ENCODE peak calls at places on chromosomes 7 and 10, in ten cellular contexts. One of them, this sample, is unnamed.

GRCh38 chr10:73338801-73339368 is 19.8 kb downstream of the CFAP70 start:
- DNase-seq in stomach: no peak
- DNase-seq in transverse colon: no peak
- DNase-seq in sigmoid colon: no peak
- DNase-seq in esophagus muscularis mucosa: no peak
- DNase-seq in HepG2: no peak
- DNase-seq in SK-N-SH: no peak
- DNase-seq in H1: no peak
- DNase-seq in K562: no peak
- DNase-seq in suprapubic skin: no peak
- DNase-seq in this sample: no peak

GRCh38 chr10:122499012-122499411 is 37.7 kb downstream of the HTRA1 start:
- DNase-seq in stomach: no peak
- DNase-seq in transverse colon: no peak
- DNase-seq in sigmoid colon: no peak
- DNase-seq in esophagus muscularis mucosa: no peak
- DNase-seq in HepG2: no peak
- DNase-seq in SK-N-SH: no peak
- DNase-seq in H1: no peak
- DNase-seq in K562: no peak
- DNase-seq in suprapubic skin: no peak
- DNase-seq in this sample: no peak

GRCh38 chr7:977326-978048 is 2.1 kb upstream of the COX19 start:
- DNase-seq in stomach: peak
- DNase-seq in transverse colon: peak
- DNase-seq in sigmoid colon: no peak
- DNase-seq in esophagus muscularis mucosa: no peak
- DNase-seq in HepG2: peak
- DNase-seq in SK-N-SH: no peak
- DNase-seq in H1: no peak
- DNase-seq in K562: no peak
- DNase-seq in suprapubic skin: no peak
- DNase-seq in this sample: peak

GRCh38 chr7:36894190-36894589 is 169.9 kb upstream of the AOAH start:
- DNase-seq in stomach: no peak
- DNase-seq in transverse colon: no peak
- DNase-seq in sigmoid colon: no peak
- DNase-seq in esophagus muscularis mucosa: no peak
- DNase-seq in HepG2: no peak
- DNase-seq in SK-N-SH: no peak
- DNase-seq in H1: no peak
- DNase-seq in K562: no peak
- DNase-seq in suprapubic skin: no peak
- DNase-seq in this sample: peak

GRCh38 chr7:108972009-108972408 is 402.3 kb downstream of the DNAJB9 start:
- DNase-seq in stomach: peak
- DNase-seq in transverse colon: no peak
- DNase-seq in sigmoid colon: no peak
- DNase-seq in esophagus muscularis mucosa: no peak
- DNase-seq in HepG2: no peak
- DNase-seq in SK-N-SH: no peak
- DNase-seq in H1: no peak
- DNase-seq in K562: no peak
- DNase-seq in suprapubic skin: no peak
- DNase-seq in this sample: no peak

GRCh38 chr7:29080803-29081202 is 65.5 kb downstream of the CPVL start:
- DNase-seq in stomach: no peak
- DNase-seq in transverse colon: no peak
- DNase-seq in sigmoid colon: no peak
- DNase-seq in esophagus muscularis mucosa: no peak
- DNase-seq in HepG2: no peak
- DNase-seq in SK-N-SH: peak
- DNase-seq in H1: no peak
- DNase-seq in K562: no peak
- DNase-seq in suprapubic skin: no peak
- DNase-seq in this sample: no peak

GRCh38 chr10:89367529-89367928 is 10.3 kb upstream of the IFIT1B start:
- DNase-seq in stomach: no peak
- DNase-seq in transverse colon: no peak
- DNase-seq in sigmoid colon: no peak
- DNase-seq in esophagus muscularis mucosa: no peak
- DNase-seq in HepG2: no peak
- DNase-seq in SK-N-SH: no peak
- DNase-seq in H1: no peak
- DNase-seq in K562: no peak
- DNase-seq in suprapubic skin: no peak
- DNase-seq in this sample: no peak

GRCh38 chr10:72088879-72089585 is 681 bp upstream of the SPOCK2 start:
- DNase-seq in stomach: no peak
- DNase-seq in transverse colon: no peak
- DNase-seq in sigmoid colon: no peak
- DNase-seq in esophagus muscularis mucosa: no peak
- DNase-seq in HepG2: peak
- DNase-seq in SK-N-SH: no peak
- DNase-seq in H1: peak
- DNase-seq in K562: no peak
- DNase-seq in suprapubic skin: peak
- DNase-seq in this sample: no peak

GRCh38 chr10:17950726-17951125 is 992 bp upstream of the SLC39A12 start:
- DNase-seq in stomach: no peak
- DNase-seq in transverse colon: no peak
- DNase-seq in sigmoid colon: no peak
- DNase-seq in esophagus muscularis mucosa: no peak
- DNase-seq in HepG2: no peak
- DNase-seq in SK-N-SH: no peak
- DNase-seq in H1: no peak
- DNase-seq in K562: no peak
- DNase-seq in suprapubic skin: no peak
- DNase-seq in this sample: peak

GRCh38 chr7:2446676-2447075 is 29.5 kb downstream of the GRIFIN start:
- DNase-seq in stomach: no peak
- DNase-seq in transverse colon: no peak
- DNase-seq in sigmoid colon: no peak
- DNase-seq in esophagus muscularis mucosa: no peak
- DNase-seq in HepG2: no peak
- DNase-seq in SK-N-SH: no peak
- DNase-seq in H1: no peak
- DNase-seq in K562: no peak
- DNase-seq in suprapubic skin: no peak
- DNase-seq in this sample: no peak

GRCh38 chr10:75678527-75678926 is 247.1 kb downstream of the LRMDA start:
- DNase-seq in stomach: no peak
- DNase-seq in transverse colon: no peak
- DNase-seq in sigmoid colon: no peak
- DNase-seq in esophagus muscularis mucosa: no peak
- DNase-seq in HepG2: no peak
- DNase-seq in SK-N-SH: no peak
- DNase-seq in H1: no peak
- DNase-seq in K562: no peak
- DNase-seq in suprapubic skin: no peak
- DNase-seq in this sample: no peak
- TF ChIP-seq POLR2AphosphoS5 in stomach: no peak
- TF ChIP-seq POLR2AphosphoS5 in transverse colon: no peak
- TF ChIP-seq POLR2AphosphoS5 in sigmoid colon: no peak
- TF ChIP-seq POLR2AphosphoS5 in esophagus muscularis mucosa: no peak
- TF ChIP-seq POLR2AphosphoS5 in HepG2: no peak
- TF ChIP-seq POLR2AphosphoS5 in SK-N-SH: no peak
- TF ChIP-seq POLR2AphosphoS5 in H1: no peak
- TF ChIP-seq POLR2AphosphoS5 in K562: no peak
- TF ChIP-seq POLR2AphosphoS5 in suprapubic skin: no peak
- TF ChIP-seq POLR2AphosphoS5 in this sample: no peak

GRCh38 chr7:54880326-54880989 is 121.4 kb upstream of the SEC61G start:
- DNase-seq in stomach: peak
- DNase-seq in transverse colon: peak
- DNase-seq in sigmoid colon: no peak
- DNase-seq in esophagus muscularis mucosa: no peak
- DNase-seq in HepG2: peak
- DNase-seq in SK-N-SH: no peak
- DNase-seq in H1: no peak
- DNase-seq in K562: no peak
- DNase-seq in suprapubic skin: no peak
- DNase-seq in this sample: no peak
- TF ChIP-seq EP300 in stomach: no peak
- TF ChIP-seq EP300 in transverse colon: no peak
- TF ChIP-seq EP300 in sigmoid colon: no peak
- TF ChIP-seq EP300 in esophagus muscularis mucosa: no peak
- TF ChIP-seq EP300 in HepG2: no peak
- TF ChIP-seq EP300 in SK-N-SH: no peak
- TF ChIP-seq EP300 in H1: no peak
- TF ChIP-seq EP300 in K562: no peak
- TF ChIP-seq EP300 in suprapubic skin: no peak
- TF ChIP-seq EP300 in this sample: no peak

GRCh38 chr7:143882611-143883078 is 19.3 kb downstream of the TCAF1 start:
- DNase-seq in stomach: peak
- DNase-seq in transverse colon: peak
- DNase-seq in sigmoid colon: peak
- DNase-seq in esophagus muscularis mucosa: peak
- DNase-seq in HepG2: peak
- DNase-seq in SK-N-SH: peak
- DNase-seq in H1: no peak
- DNase-seq in K562: no peak
- DNase-seq in suprapubic skin: peak
- DNase-seq in this sample: peak
- TF ChIP-seq POLR2AphosphoS5 in stomach: no peak
- TF ChIP-seq POLR2AphosphoS5 in transverse colon: no peak
- TF ChIP-seq POLR2AphosphoS5 in sigmoid colon: peak
- TF ChIP-seq POLR2AphosphoS5 in esophagus muscularis mucosa: peak
- TF ChIP-seq POLR2AphosphoS5 in HepG2: peak
- TF ChIP-seq POLR2AphosphoS5 in SK-N-SH: peak
- TF ChIP-seq POLR2AphosphoS5 in H1: no peak
- TF ChIP-seq POLR2AphosphoS5 in K562: no peak
- TF ChIP-seq POLR2AphosphoS5 in suprapubic skin: no peak
- TF ChIP-seq POLR2AphosphoS5 in this sample: peak

DNA sequence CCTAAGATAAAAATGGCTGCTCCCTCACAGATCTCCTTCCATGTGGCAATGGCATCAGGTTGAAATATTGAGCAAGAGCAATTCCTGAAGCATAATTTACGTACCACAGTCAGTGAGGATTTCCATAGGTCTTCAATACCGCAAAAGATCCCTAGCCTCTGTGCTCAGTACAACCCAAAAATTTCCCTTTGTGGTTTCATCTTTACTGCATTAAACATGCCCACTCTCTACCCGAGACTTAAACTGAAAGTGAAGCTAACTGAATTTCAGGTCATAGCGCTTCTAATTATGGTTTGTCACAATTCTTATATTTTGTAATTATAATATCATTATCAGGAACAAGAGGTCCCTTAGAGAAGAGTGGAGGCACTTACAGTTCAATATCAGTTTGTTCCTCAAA is 1071.1 kb downstream of the XPNPEP1 start:
- DNase-seq in stomach: no peak
- DNase-seq in transverse colon: no peak
- DNase-seq in sigmoid colon: no peak
- DNase-seq in esophagus muscularis mucosa: no peak
- DNase-seq in HepG2: no peak
- DNase-seq in SK-N-SH: no peak
- DNase-seq in H1: no peak
- DNase-seq in K562: no peak
- DNase-seq in suprapubic skin: no peak
- DNase-seq in this sample: no peak
- TF ChIP-seq EP300 in stomach: no peak
- TF ChIP-seq EP300 in transverse colon: no peak
- TF ChIP-seq EP300 in sigmoid colon: no peak
- TF ChIP-seq EP300 in esophagus muscularis mucosa: no peak
- TF ChIP-seq EP300 in HepG2: no peak
- TF ChIP-seq EP300 in SK-N-SH: no peak
- TF ChIP-seq EP300 in H1: no peak
- TF ChIP-seq EP300 in K562: no peak
- TF ChIP-seq EP300 in suprapubic skin: no peak
- TF ChIP-seq EP300 in this sample: no peak

GRCh38 chr7:33982425-33982786 is 77.1 kb downstream of the BMPER start:
- DNase-seq in stomach: no peak
- DNase-seq in transverse colon: no peak
- DNase-seq in sigmoid colon: no peak
- DNase-seq in esophagus muscularis mucosa: no peak
- DNase-seq in HepG2: no peak
- DNase-seq in SK-N-SH: no peak
- DNase-seq in H1: no peak
- DNase-seq in K562: no peak
- DNase-seq in suprapubic skin: no peak
- DNase-seq in this sample: no peak

GRCh38 chr7:33981686-33982424 is 76.5 kb downstream of the BMPER start:
- DNase-seq in stomach: no peak
- DNase-seq in transverse colon: no peak
- DNase-seq in sigmoid colon: no peak
- DNase-seq in esophagus muscularis mucosa: no peak
- DNase-seq in HepG2: no peak
- DNase-seq in SK-N-SH: no peak
- DNase-seq in H1: no peak
- DNase-seq in K562: no peak
- DNase-seq in suprapubic skin: no peak
- DNase-seq in this sample: no peak

GRCh38 chr7:33986456-33986855 is 81.1 kb downstream of the BMPER start:
- DNase-seq in stomach: no peak
- DNase-seq in transverse colon: no peak
- DNase-seq in sigmoid colon: no peak
- DNase-seq in esophagus muscularis mucosa: no peak
- DNase-seq in HepG2: no peak
- DNase-seq in SK-N-SH: no peak
- DNase-seq in H1: no peak
- DNase-seq in K562: no peak
- DNase-seq in suprapubic skin: no peak
- DNase-seq in this sample: no peak

DNA sequence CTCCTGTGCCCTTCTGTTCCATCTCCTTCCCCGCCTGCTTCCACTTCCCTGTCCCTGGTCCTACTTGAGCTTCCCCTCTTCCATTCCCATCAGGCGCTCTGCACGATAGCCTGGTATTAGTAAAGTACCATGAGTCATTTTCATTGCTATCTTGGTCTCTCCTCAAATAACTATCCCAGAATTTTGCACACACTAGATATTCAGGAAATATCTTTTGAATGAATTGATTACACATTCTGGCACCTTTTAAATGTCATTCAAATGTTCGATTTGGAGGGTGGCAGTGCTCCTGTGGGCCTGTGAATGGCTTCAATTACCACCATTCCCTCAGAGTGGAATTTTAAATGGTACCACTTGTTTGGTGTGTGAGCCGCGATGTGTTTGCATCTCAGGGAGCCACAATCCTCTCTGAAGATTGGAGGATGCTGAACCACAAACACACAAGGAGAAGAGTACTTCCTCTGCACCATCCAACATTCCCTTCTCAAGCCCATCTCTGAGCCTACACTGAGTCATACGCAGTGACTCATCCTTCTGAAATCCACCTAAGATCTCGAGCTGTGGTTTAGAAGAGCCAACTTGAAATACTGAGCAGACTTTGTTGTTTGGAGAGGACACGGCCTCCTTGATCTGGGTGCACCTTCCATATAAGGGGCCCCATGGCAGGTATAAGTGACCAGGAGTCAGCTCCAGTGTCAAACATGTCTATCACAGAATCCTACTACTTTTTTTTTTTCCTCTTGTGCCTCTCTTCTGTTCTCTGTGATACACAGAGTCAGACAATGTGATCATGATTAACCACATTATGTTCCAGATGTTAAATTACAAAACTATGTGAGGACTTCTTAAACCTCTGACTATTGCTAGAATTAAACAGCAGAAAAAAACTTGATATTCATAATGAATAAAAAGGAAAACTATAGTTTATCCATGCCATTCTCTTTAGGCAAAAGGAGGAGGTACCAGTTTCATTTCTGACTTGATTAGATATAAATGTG is 81.9 kb downstream of the BMPER start:
- DNase-seq in stomach: no peak
- DNase-seq in transverse colon: no peak
- DNase-seq in sigmoid colon: no peak
- DNase-seq in esophagus muscularis mucosa: no peak
- DNase-seq in HepG2: peak
- DNase-seq in SK-N-SH: no peak
- DNase-seq in H1: no peak
- DNase-seq in K562: no peak
- DNase-seq in suprapubic skin: no peak
- DNase-seq in this sample: no peak
- TF ChIP-seq POLR2AphosphoS5 in stomach: no peak
- TF ChIP-seq POLR2AphosphoS5 in transverse colon: peak
- TF ChIP-seq POLR2AphosphoS5 in sigmoid colon: peak
- TF ChIP-seq POLR2AphosphoS5 in esophagus muscularis mucosa: peak
- TF ChIP-seq POLR2AphosphoS5 in HepG2: no peak
- TF ChIP-seq POLR2AphosphoS5 in SK-N-SH: peak
- TF ChIP-seq POLR2AphosphoS5 in H1: no peak
- TF ChIP-seq POLR2AphosphoS5 in K562: no peak
- TF ChIP-seq POLR2AphosphoS5 in suprapubic skin: no peak
- TF ChIP-seq POLR2AphosphoS5 in this sample: peak

This sample was measured in upper lobe of left lung.